ENCODE peak calls at places on chromosome 16, in six cellular contexts. T is neuronal stem cell; A is GM23248; Y is breast epithelium; I is CD4-positive, alpha-beta memory T cell; Q is tibial nerve. J is an unnamed sample.

GRCh38 chr16:83031524-83031923 is 404.8 kb downstream of the CDH13 start:
- DNase-seq in T (no peak), A (peak), Y (no peak), I (no peak), Q (no peak), J (no peak)

GRCh38 chr16:22206847-22207714 is 1.0 kb downstream of the EEF2K start:
- DNase-seq in T (no peak), A (peak), Y (peak), I (peak), Q (peak), J (no peak)

GRCh38 chr16:12896562-12896961 is 4.8 kb upstream of the SHISA9 start:
- DNase-seq in T (peak), A (peak), Y (no peak), I (no peak), Q (no peak), J (no peak)

GRCh38 chr16:2159052-2159838 is 3.7 kb downstream of the TRAF7 start:
- DNase-seq in T (no peak), A (peak), Y (no peak), I (no peak), Q (peak), J (no peak)

GRCh38 chr16:15816228-15816627 is 40.6 kb downstream of the MYH11 start:
- DNase-seq in T (no peak), A (no peak), Y (no peak), I (no peak), Q (no peak), J (no peak)

GRCh38 chr16:1877804-1878203 is 5.8 kb upstream of the MEIOB start:
- DNase-seq in T (no peak), A (no peak), Y (no peak), I (no peak), Q (no peak), J (no peak)

GRCh38 chr16:83494459-83494858 is 313.3 kb upstream of the HSBP1 start:
- DNase-seq in T (no peak), A (no peak), Y (no peak), I (no peak), Q (no peak), J (no peak)

GRCh38 chr16:85853641-85854545 is 45.1 kb upstream of the IRF8 start:
- DNase-seq in T (no peak), A (no peak), Y (no peak), I (no peak), Q (no peak), J (no peak)

GRCh38 chr16:13791095-13791494 is 128.9 kb upstream of the ERCC4 start:
- DNase-seq in T (no peak), A (no peak), Y (no peak), I (no peak), Q (no peak), J (no peak)

GRCh38 chr16:14399397-14400284 is 230.4 kb downstream of the PARN start:
- DNase-seq in T (no peak), A (peak), Y (no peak), I (no peak), Q (peak), J (no peak)

GRCh38 chr16:3637371-3637923 is 17.0 kb upstream of the DNASE1 start:
- DNase-seq in T (no peak), A (no peak), Y (no peak), I (peak), Q (no peak), J (no peak)

GRCh38 chr16:55499951-55500350 is 8.9 kb upstream of the LPCAT2 start:
- DNase-seq in T (no peak), A (peak), Y (no peak), I (no peak), Q (peak), J (peak)

GRCh38 chr16:74759564-74759963 is 15.1 kb downstream of the FA2H start:
- DNase-seq in T (no peak), A (no peak), Y (no peak), I (no peak), Q (no peak), J (no peak)

GRCh38 chr16:71885261-71885650 is 1.3 kb upstream of the ZNF821 start:
- DNase-seq in T (no peak), A (peak), Y (no peak), I (no peak), Q (no peak), J (no peak)

GRCh38 chr16:57821149-57821971 is 19.1 kb upstream of the KIFC3 start:
- DNase-seq in T (no peak), A (no peak), Y (no peak), I (no peak), Q (no peak), J (no peak)

GRCh38 chr16:79653337-79654000 is 52.9 kb upstream of the MAF start:
- DNase-seq in T (no peak), A (no peak), Y (no peak), I (no peak), Q (no peak), J (no peak)

GRCh38 chr16:68564367-68564985 is 25.4 kb downstream of the ZFP90 start:
- DNase-seq in T (no peak), A (peak), Y (no peak), I (no peak), Q (no peak), J (no peak)

GRCh38 chr16:8204769-8205168 is 385.5 kb downstream of the TMEM114 start:
- DNase-seq in T (no peak), A (no peak), Y (no peak), I (no peak), Q (no peak), J (no peak)

GRCh38 chr16:19851476-19851875 is 33.2 kb downstream of the GPRC5B start:
- DNase-seq in T (no peak), A (no peak), Y (no peak), I (no peak), Q (no peak), J (no peak)

GRCh38 chr16:13109171-13109570 is 207.8 kb downstream of the SHISA9 start:
- DNase-seq in T (no peak), A (no peak), Y (no peak), I (no peak), Q (no peak), J (no peak)

GRCh38 chr16:3965781-3966582 is 85.5 kb upstream of the CREBBP start:
- DNase-seq in T (no peak), A (no peak), Y (no peak), I (no peak), Q (no peak), J (no peak)

GRCh38 chr16:67392301-67393059 is 818 bp downstream of the TPPP3 start:
- DNase-seq in T (no peak), A (no peak), Y (no peak), I (no peak), Q (no peak), J (no peak)

GRCh38 chr16:10314811-10315210 is 71.0 kb upstream of the ATF7IP2 start:
- DNase-seq in T (no peak), A (peak), Y (no peak), I (peak), Q (no peak), J (no peak)

GRCh38 chr16:69199382-69199781 is 12.4 kb downstream of the SNTB2 start:
- DNase-seq in T (no peak), A (peak), Y (no peak), I (no peak), Q (peak), J (no peak)

GRCh38 chr16:53781023-53781605 is 77.2 kb downstream of the FTO start:
- DNase-seq in T (no peak), A (peak), Y (no peak), I (no peak), Q (no peak), J (no peak)
- H3K27ac ChIP-seq in T (no peak), A (no peak), Y (peak), I (no peak), Q (no peak), J (no peak)

DNA sequence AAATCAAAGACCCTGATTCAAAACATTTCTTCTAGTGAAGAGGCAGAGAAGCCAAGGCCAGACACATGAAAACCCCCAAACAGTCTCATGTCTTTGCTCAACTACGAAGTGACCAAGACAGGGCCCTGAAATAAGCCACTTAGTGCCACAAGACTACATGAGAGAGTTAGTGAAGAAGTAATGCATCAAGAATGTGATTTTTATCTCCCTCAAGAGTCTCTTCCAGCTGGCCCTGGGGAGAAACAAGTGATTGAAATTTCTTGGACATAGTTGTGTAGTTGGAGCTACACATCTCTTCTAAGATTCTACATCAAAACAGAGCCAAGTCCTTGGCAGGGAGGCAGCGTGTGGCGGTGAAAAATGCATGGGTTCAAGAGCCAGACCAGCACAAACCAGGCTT is 30.5 kb downstream of the LYRM1 start:
- DNase-seq in T (no peak), A (peak), Y (no peak), I (no peak), Q (no peak), J (no peak)
- H3K27ac ChIP-seq in T (no peak), A (peak), Y (no peak), I (no peak), Q (peak), J (no peak)

DNA sequence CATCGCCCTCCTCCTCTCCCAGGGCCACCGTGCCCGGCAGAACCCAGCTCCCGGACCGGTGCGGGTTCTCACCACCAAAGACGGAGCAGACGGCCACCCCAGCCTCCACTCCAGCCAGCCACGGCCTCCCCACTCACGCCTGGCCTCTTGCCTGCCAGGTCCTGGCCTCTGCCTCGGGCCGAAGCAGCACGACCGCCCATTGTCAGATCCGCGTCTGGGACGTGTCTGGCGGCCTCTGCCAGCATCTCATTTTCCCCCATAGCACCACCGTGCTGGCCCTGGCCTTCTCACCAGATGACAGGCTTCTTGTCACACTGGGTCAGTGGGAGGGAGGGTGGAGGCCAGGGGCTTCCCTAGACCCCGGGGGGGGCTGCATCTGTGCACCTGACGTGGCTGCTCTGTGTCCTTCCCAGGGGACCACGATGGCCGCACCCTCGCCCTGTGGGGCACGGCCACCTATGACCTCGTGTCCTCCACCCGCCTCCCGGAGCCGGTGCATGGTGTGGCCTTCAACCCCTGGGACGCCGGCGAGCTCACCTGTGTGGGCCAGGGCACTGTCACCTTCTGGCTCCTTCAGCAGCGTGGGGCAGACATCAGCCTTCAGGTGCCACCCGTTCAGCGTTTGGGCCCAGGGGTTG is 6.6 kb upstream of the RHOT2 start:
- DNase-seq in T (no peak), A (no peak), Y (no peak), I (no peak), Q (no peak), J (no peak)
- H3K27ac ChIP-seq in T (peak), A (no peak), Y (peak), I (no peak), Q (peak), J (peak)

DNA sequence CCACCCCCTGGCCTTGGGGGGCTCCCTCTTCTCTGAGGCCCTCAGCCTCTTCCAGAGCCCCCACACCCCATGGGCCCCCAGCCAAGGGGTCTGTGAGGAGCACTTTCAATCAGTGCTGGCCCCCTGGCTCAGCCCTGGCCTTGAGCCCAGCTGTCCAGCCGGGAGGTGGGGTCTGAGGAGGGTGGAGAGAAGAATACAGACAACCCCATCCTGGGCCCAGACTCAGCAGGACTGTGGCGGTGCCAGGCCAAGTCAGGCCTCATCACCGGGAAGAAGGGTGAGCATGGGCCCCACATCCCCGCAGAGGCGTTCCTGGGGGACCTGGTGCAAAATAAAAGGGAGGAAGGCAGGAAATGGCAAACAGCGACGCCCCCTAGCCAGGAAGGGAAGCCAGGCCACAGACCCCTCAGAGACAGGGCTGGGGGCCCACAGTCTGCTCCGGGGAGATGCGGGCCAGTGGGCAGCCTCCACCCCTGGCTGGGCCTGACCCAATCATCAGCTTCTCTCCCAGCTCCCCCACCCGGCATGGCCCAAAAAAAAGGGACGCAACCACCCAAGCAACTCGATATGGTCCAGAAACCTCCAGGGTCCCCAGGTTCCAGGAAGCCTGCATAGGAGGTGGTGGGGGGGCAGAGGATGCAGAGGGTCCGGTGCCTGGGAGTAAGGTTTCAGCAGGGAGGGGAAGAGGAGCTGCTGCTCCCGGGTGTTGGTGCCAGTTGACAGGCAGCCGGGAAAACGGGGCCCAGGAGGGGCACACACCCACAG is 20.6 kb downstream of the ZNF423 start:
- DNase-seq in T (no peak), A (no peak), Y (no peak), I (no peak), Q (no peak), J (no peak)
- H3K27ac ChIP-seq in T (no peak), A (no peak), Y (peak), I (no peak), Q (peak), J (no peak)

GRCh38 chr16:49542391-49542891 is 168.8 kb downstream of the C16orf78 start:
- DNase-seq in T (no peak), A (no peak), Y (no peak), I (no peak), Q (no peak), J (no peak)
- H3K27ac ChIP-seq in T (no peak), A (no peak), Y (no peak), I (no peak), Q (peak), J (no peak)

GRCh38 chr16:70808371-70808770 is 7.4 kb upstream of the VAC14 start:
- DNase-seq in T (no peak), A (no peak), Y (no peak), I (no peak), Q (no peak), J (no peak)
- H3K27ac ChIP-seq in T (no peak), A (no peak), Y (no peak), I (no peak), Q (no peak), J (no peak)